ENCODE peak calls at places on chromosomes 4 and X, in eight cellular contexts. E, C, V, F, Z, P, U and M are unnamed samples.

GRCh38 chr4:111959202-111959601 is 186.1 kb upstream of the FAM241A start:
- DNase-seq in C (no peak), U (no peak), F (no peak), Z (peak), V (no peak), P (no peak), E (no peak), M (peak)

GRCh38 chr4:16532240-16532990 is 306.1 kb upstream of the TAPT1 start:
- DNase-seq in V (no peak), E (no peak), Z (peak), U (no peak), C (no peak), P (no peak), F (no peak), M (peak)

GRCh38 chr4:165865995-165866650 is 6.9 kb upstream of the TLL1 start:
- DNase-seq in Z (no peak), F (no peak), V (no peak), C (no peak), U (no peak), E (no peak), P (no peak), M (no peak)

GRCh38 chr4:95921470-95921869 is 81.6 kb downstream of the PDHA2 start:
- DNase-seq in V (no peak), P (no peak), E (no peak), Z (no peak), U (no peak), F (no peak), C (no peak), M (no peak)

GRCh38 chr4:84529169-84529751 is 30.2 kb upstream of the NKX6-1 start:
- DNase-seq in U (peak), Z (peak), F (no peak), C (no peak), P (no peak), E (no peak), V (no peak), M (peak)

GRCh38 chrX:150035531-150035930 is 97.2 kb upstream of the EOLA2 start:
- DNase-seq in V (no peak), U (no peak), E (no peak), F (no peak), P (no peak), C (no peak), Z (no peak), M (no peak)

GRCh38 chr4:21041708-21042107 is 341.4 kb downstream of the PACRGL start:
- DNase-seq in V (no peak), P (no peak), U (no peak), E (no peak), Z (no peak), F (no peak), C (no peak), M (no peak)

GRCh38 chr4:1409079-1409805 is 3.0 kb upstream of the NKX1-1 start:
- DNase-seq in Z (no peak), C (no peak), V (no peak), P (no peak), F (no peak), E (no peak), U (no peak), M (no peak)

GRCh38 chr4:138979742-138980141 is 35.8 kb upstream of the NOCT start:
- DNase-seq in Z (peak), P (no peak), C (no peak), E (no peak), V (no peak), F (no peak), U (no peak), M (no peak)

GRCh38 chr4:102492531-102493241 is 8.5 kb upstream of the NFKB1 start:
- DNase-seq in U (no peak), C (no peak), Z (peak), E (no peak), P (no peak), V (no peak), F (no peak), M (peak)

GRCh38 chrX:26442340-26442739 is 226.4 kb downstream of the MAGEB5 start:
- DNase-seq in E (no peak), C (no peak), V (no peak), Z (peak), U (no peak), F (no peak), P (no peak), M (peak)

GRCh38 chrX:97119474-97120109 is 235.9 kb downstream of the RPA4 start:
- DNase-seq in F (peak), C (no peak), P (no peak), U (no peak), V (no peak), E (no peak), Z (no peak), M (no peak)